ENCODE peak calls at places on chromosomes 4 and X, in eight cellular contexts. P, O, Y, K, N, M, Q and Z are unnamed samples.

GRCh38 chrX:87580862-87581261 is 63.3 kb downstream of the KLHL4 start:
- DNase-seq in Q (no peak), K (peak; percentile 2), Y (no peak), P (no peak), O (no peak), N (no peak), M (no peak), Z (no peak)

GRCh38 chr4:7451800-7452199 is 17.1 kb upstream of the PSAPL1 start:
- DNase-seq in Q (no peak), Y (no peak), K (no peak), O (no peak), N (no peak), P (no peak), M (no peak), Z (no peak)

GRCh38 chr4:163148466-163149336 is 18.0 kb downstream of the NAF1 start:
- DNase-seq in N (no peak), K (no peak), Y (no peak), O (no peak), M (no peak), Q (no peak), P (no peak), Z (no peak)

GRCh38 chr4:36590343-36590742 is 308.9 kb downstream of the DTHD1 start:
- DNase-seq in O (no peak), K (no peak), M (no peak), Y (no peak), Q (no peak), P (no peak), N (no peak), Z (no peak)

GRCh38 chr4:79210636-79211049 is 115.2 kb downstream of the NAA11 start:
- DNase-seq in N (no peak), K (no peak), M (no peak), Q (no peak), O (no peak), Y (no peak), P (no peak), Z (no peak)

GRCh38 chrX:149185087-149185486 is 320.0 kb downstream of the IDS start:
- DNase-seq in K (no peak), N (no peak), O (no peak), Q (peak; percentile 35), P (no peak), M (no peak), Y (no peak), Z (no peak)

GRCh38 chr4:158333820-158334219 is 123.5 kb downstream of the TMEM144 start:
- DNase-seq in Y (no peak), N (no peak), Q (no peak), K (no peak), M (no peak), O (no peak), P (no peak), Z (no peak)

GRCh38 chr4:140049924-140050681 is 103.9 kb downstream of the MAML3 start:
- DNase-seq in Q (peak; percentile 56), Y (no peak), K (peak; percentile 39), O (no peak), P (no peak), N (no peak), M (peak; percentile 66), Z (no peak)

GRCh38 chr4:153267013-153267412 is 62.8 kb downstream of the TRIM2 start:
- DNase-seq in K (no peak), N (no peak), P (no peak), M (no peak), Y (peak; percentile 46), O (no peak), Q (no peak), Z (no peak)

GRCh38 chr4:19074061-19074460 is 1052.5 kb upstream of the LCORL start:
- DNase-seq in K (no peak), M (no peak), O (no peak), Y (no peak), P (no peak), Q (no peak), N (no peak), Z (no peak)

GRCh38 chrX:70554081-70554480 is 109.4 kb downstream of the DLG3 start:
- DNase-seq in N (no peak), P (no peak), Q (peak; percentile 56), M (no peak), Y (no peak), O (no peak), K (peak; percentile 7), Z (no peak)

GRCh38 chrX:153312842-153313241 is 8.7 kb downstream of the PNMA6F start:
- DNase-seq in Y (no peak), N (no peak), K (no peak), M (no peak), Q (no peak), O (no peak), P (no peak), Z (no peak)

GRCh38 chrX:3184176-3184930 is 143.1 kb downstream of the ARSF start:
- DNase-seq in Q (peak; percentile 69), M (no peak), N (peak; percentile 17), K (no peak), Y (no peak), O (no peak), P (no peak), Z (no peak)

GRCh38 chr4:29805871-29806480 is 914.2 kb upstream of the PCDH7 start:
- DNase-seq in N (no peak), Q (no peak), Y (no peak), K (no peak), O (no peak), M (no peak), P (no peak), Z (no peak)

GRCh38 chr4:180253419-180253818 is 1989.8 kb upstream of the TENM3 start:
- DNase-seq in Y (no peak), K (no peak), O (no peak), Q (no peak), M (no peak), N (no peak), P (no peak), Z (no peak)

GRCh38 chr4:122539861-122540465 is 80.9 kb downstream of the IL21 start:
- DNase-seq in P (no peak), M (no peak), Q (peak; percentile 51), O (no peak), K (no peak), Y (no peak), N (no peak), Z (no peak)

GRCh38 chr4:113996599-113997177 is 17.2 kb upstream of the ARSJ start:
- DNase-seq in O (no peak), K (no peak), Y (no peak), Q (peak; percentile 88), N (no peak), P (no peak), M (no peak), Z (no peak)

GRCh38 chr4:40143926-40144508 is 52.8 kb upstream of the RHOH start:
- DNase-seq in O (no peak), P (no peak), K (no peak), Y (no peak), Q (no peak), N (no peak), M (no peak), Z (no peak)

GRCh38 chrX:65528705-65529340 is 5.8 kb downstream of the LAS1L start:
- DNase-seq in O (no peak), P (no peak), Y (peak; percentile 59), M (peak; percentile 63), N (peak; percentile 38), K (peak; percentile 43), Q (peak; percentile 29), Z (peak; percentile 47)

GRCh38 chrX:125131146-125131545 is 188.5 kb upstream of the TEX13C start:
- DNase-seq in Q (peak; percentile 1), M (no peak), Y (no peak), P (no peak), N (no peak), K (peak; percentile 14), O (no peak), Z (no peak)
- H3K27me3 ChIP-seq in Q (no peaks in the 10 kb centered on the region), M (peaks cover 1% of the 10 kb centered on the region), Y (no peaks in the 10 kb centered on the region), P (no peaks in the 10 kb centered on the region), N (no peaks in the 10 kb centered on the region), K (no peaks in the 10 kb centered on the region), O (no peaks in the 10 kb centered on the region), Z (peaks cover 4% of the 10 kb centered on the region)

GRCh38 chr4:125316391-125316780 is 1.6 kb downstream of the FAT4 start:
- DNase-seq in K (peak; percentile 34), M (peak; percentile 59), P (peak; percentile 62), O (no peak), N (peak; percentile 34), Y (peak; percentile 26), Q (peak; percentile 65), Z (no peak)
- H3K27ac ChIP-seq in K (no peak overlapping the region), M (peak overlapping the region; percentile 84), P (no peak overlapping the region), O (peak overlapping the region; percentile 85), N (peak overlapping the region; percentile 93), Y (peak overlapping the region; percentile 73), Q (peak overlapping the region; percentile 65), Z (no peak overlapping the region)

GRCh38 chr4:187238646-187239045 is 515.0 kb upstream of the FAT1 start:
- DNase-seq in M (no peak), P (no peak), K (no peak), Y (no peak), N (no peak), Q (no peak), O (no peak), Z (no peak)
- H3K4me3 ChIP-seq in M (no peak overlapping the region), P (no peak overlapping the region), K (no peak overlapping the region), Y (no peak overlapping the region), N (no peak overlapping the region), Q (no peak overlapping the region), O (no peak overlapping the region), Z (no peak overlapping the region)

GRCh38 chr4:133148690-133149363 is at the start of gene PCDH10:
- DNase-seq in Q (peak; percentile 91), M (peak; percentile 97), K (peak; percentile 96), P (peak; percentile 94), N (peak; percentile 87), Y (peak; percentile 73), O (peak; percentile 91), Z (peak; percentile 99)

GRCh38 chr4:133146574-133147198 is 2.4 kb upstream of the PCDH10 start:
- DNase-seq in M (peak; percentile 73), Y (no peak), P (no peak), Q (peak; percentile 73), K (peak; percentile 77), O (peak; percentile 66), N (peak; percentile 25), Z (peak; percentile 60)

GRCh38 chr4:133147922-133148689 is 988 bp upstream of the PCDH10 start:
- DNase-seq in P (peak; percentile 60), Q (peak; percentile 43), N (no peak), Y (no peak), O (peak; percentile 71), K (peak; percentile 68), M (peak; percentile 65), Z (peak; percentile 62)

GRCh38 chr4:133146192-133146573 is 2.9 kb upstream of the PCDH10 start:
- DNase-seq in O (no peak), M (no peak), K (no peak), N (no peak), P (no peak), Y (no peak), Q (no peak), Z (no peak)

GRCh38 chr4:133147365-133147821 is 1.7 kb upstream of the PCDH10 start:
- DNase-seq in K (no peak), N (no peak), M (no peak), Q (no peak), P (peak; percentile 50), Y (no peak), O (peak; percentile 40), Z (peak; percentile 10)
- H3K27me3 ChIP-seq in K (peaks cover 47% of the 10 kb centered on the region), N (no peaks in the 10 kb centered on the region), M (peaks cover 39% of the 10 kb centered on the region), Q (peaks cover 62% of the 10 kb centered on the region), P (no peaks in the 10 kb centered on the region), Y (peaks cover 46% of the 10 kb centered on the region), O (peaks cover 75% of the 10 kb centered on the region), Z (no peaks in the 10 kb centered on the region)

GRCh38 chr4:177214935-177215334 is 94.7 kb upstream of the NEIL3 start:
- DNase-seq in P (no peak), M (no peak), O (no peak), K (no peak), Y (no peak), N (no peak), Q (peak; percentile 83), Z (no peak)
- H3K27ac ChIP-seq in P (no peak overlapping the region), M (no peak overlapping the region), O (no peak overlapping the region), K (no peak overlapping the region), Y (no peak overlapping the region), N (no peak overlapping the region), Q (peak overlapping the region; percentile 45), Z (no peak overlapping the region)

GRCh38 chrX:10159069-10159468 is 2.3 kb downstream of the CLCN4 start:
- DNase-seq in M (no peak), N (no peak), O (no peak), P (no peak), Y (no peak), K (peak; percentile 18), Q (no peak), Z (no peak)
- H3K4me3 ChIP-seq in M (no peak overlapping the region), N (no peak overlapping the region), O (no peak overlapping the region), P (no peak overlapping the region), Y (no peak overlapping the region), K (no peak overlapping the region), Q (no peak overlapping the region), Z (peak overlapping the region; percentile 71)